ENCODE peak calls at places on chromosomes 7 and 10, in four cellular contexts. V, H, C and A are unnamed samples.

GRCh38 chr7:116576350-116577319 is 51.8 kb downstream of the CAV1 start:
- DNase-seq in V (no peak), H (peak), C (peak), A (peak)

GRCh38 chr10:98790817-98791216 is 344.1 kb upstream of the HPS1 start:
- DNase-seq in V (no peak), C (peak), H (no peak), A (no peak)

GRCh38 chr10:47291682-47292081 is 8.3 kb upstream of the GDF10 start:
- DNase-seq in H (no peak), C (no peak), V (no peak), A (no peak)

GRCh38 chr10:7795605-7796004 is 7.6 kb downstream of the ATP5F1C start:
- DNase-seq in C (no peak), V (no peak), H (no peak), A (no peak)

GRCh38 chr10:80196270-80196949 is 8.9 kb downstream of the ANXA11 start:
- DNase-seq in C (peak), H (no peak), V (peak), A (no peak)

GRCh38 chr7:106464651-106465050 is 179.9 kb upstream of the NAMPT start:
- DNase-seq in C (no peak), V (no peak), H (no peak), A (no peak)

GRCh38 chr7:158084555-158084954 is 503.1 kb downstream of the PTPRN2 start:
- DNase-seq in H (no peak), V (peak), C (no peak), A (no peak)

GRCh38 chr10:83078160-83078559 is 1061.1 kb upstream of the GHITM start:
- DNase-seq in C (no peak), H (no peak), V (no peak), A (no peak)

GRCh38 chr7:156459067-156459466 is 181.5 kb upstream of the RNF32 start:
- DNase-seq in C (no peak), V (no peak), H (no peak), A (no peak)

GRCh38 chr7:151745090-151745638 is 131.8 kb downstream of the PRKAG2 start:
- DNase-seq in C (peak), H (no peak), V (peak), A (no peak)
- TF ChIP-seq CTCF in C (peak), H (peak), V (peak), A (peak)

DNA sequence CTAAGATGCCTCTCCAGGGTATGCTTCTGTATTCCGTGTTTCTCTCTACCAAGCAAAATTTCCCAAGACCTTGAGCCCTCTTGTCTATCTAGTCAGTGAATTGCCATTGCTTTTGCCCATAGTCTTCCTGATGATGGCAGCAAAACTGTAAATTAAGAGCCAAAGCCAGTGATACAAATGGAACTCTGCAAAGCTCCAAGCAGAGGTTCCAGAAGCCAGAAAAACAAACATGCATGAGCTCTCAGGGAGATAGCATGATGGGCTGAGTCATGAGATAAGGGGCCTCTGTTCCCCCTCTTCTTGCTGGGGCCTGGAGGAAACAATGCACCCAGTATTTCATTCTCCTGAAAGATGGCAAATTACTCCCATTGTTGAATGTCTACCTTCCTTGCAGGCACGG is 24.7 kb downstream of the LSMEM1 start:
- DNase-seq in C (no peak), V (no peak), H (no peak), A (no peak)
- TF ChIP-seq CTCF in C (no peak), V (no peak), H (no peak), A (no peak)

GRCh38 chr10:31322647-31323046 is 3.6 kb downstream of the ZEB1 start:
- DNase-seq in H (no peak), C (no peak), V (no peak), A (no peak)
- TF ChIP-seq CTCF in H (peak), C (peak), V (peak), A (peak)

DNA sequence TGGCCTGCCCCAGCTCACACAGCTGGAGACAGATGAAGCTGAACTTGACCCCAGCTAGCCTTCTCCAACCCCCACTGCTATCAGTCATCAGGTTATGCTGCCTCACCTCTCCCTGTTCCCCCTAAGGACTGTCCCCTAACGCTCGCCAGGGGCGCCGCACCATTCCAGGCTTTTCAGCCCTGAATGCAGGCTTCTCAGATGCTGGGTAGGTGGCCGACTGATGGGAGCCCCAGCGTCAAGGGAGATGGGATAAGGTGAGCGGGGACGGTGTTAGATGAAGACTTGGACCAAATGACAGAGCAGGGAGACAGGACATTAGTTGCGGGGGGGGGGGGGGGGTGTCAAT is 15.8 kb upstream of the OPALIN start:
- DNase-seq in H (no peak), V (no peak), C (no peak), A (no peak)
- TF ChIP-seq CTCF in H (no peak), V (no peak), C (no peak), A (no peak)

GRCh38 chr10:75099952-75100763 is 11.3 kb upstream of the SAMD8 start:
- DNase-seq in C (peak), V (peak), H (peak), A (no peak)

GRCh38 chr10:75096749-75097148 is 14.7 kb upstream of the SAMD8 start:
- DNase-seq in V (no peak), H (no peak), C (no peak), A (no peak)

GRCh38 chr10:75095631-75096030 is 15.8 kb upstream of the SAMD8 start:
- DNase-seq in H (no peak), C (no peak), V (no peak), A (no peak)

GRCh38 chr10:75098902-75099673 is 12.4 kb upstream of the SAMD8 start:
- DNase-seq in V (peak), H (no peak), C (no peak), A (no peak)

DNA sequence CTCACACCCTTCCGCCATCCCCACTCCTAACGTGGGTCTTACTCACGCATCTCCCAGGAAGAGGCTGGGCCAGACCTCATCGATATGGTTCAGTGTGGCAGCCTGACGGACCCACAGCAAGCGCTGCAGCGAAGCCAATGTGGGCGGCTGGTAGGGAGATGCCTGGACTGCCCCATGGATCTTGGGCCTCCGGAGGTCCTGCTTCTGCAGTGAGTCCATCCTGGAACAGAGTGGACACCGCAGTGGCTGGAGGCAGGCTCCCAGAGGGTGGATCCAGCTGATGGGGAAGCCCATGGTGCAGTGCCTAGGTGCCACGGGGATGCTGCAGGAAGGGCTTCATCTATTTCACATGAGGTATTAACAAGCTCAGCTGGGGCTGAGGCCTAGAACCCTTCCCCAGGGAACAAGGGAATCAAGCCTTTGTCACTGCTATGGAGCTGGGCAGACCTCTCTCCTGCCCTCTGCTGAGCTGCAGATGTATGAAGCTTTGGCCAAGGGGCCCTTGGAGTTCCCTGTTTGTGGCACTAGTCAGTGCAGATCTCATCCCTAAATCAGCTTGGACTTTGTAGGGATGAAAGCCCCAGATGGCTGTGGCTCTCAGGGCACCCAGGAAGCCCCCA is 13.7 kb upstream of the SAMD8 start:
- DNase-seq in C (no peak), V (no peak), H (no peak), A (no peak)
- TF ChIP-seq CTCF in C (peak), V (no peak), H (peak), A (peak)

GRCh38 chr10:76422769-76423168 is 991.3 kb downstream of the LRMDA start:
- DNase-seq in C (peak), V (no peak), H (no peak), A (no peak)
- TF ChIP-seq CTCF in C (peak), V (no peak), H (peak), A (peak)

DNA sequence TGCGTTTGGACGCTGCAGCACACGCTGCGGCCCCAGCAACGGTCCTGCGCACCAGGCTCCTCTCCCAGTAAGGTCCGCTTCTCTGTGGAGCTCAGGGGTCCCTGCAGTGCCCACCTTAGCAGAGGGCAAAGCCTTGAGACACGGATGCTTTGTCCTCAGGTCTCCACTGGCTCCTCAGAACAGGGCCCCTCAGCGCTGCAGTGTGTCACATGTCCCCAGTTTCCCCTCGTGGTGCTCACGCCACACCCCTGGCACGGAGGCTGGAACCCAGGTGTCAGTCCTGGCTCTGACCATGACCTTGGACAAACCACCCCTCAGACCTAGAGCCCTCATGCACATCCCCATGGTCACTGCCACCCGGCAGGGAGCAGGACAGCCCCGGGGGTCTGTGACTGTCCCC is 19.9 kb upstream of the GPER1 start:
- DNase-seq in C (no peak), V (no peak), H (no peak), A (no peak)
- TF ChIP-seq CTCF in C (no peak), V (no peak), H (no peak), A (no peak)